ENCODE peak calls at places on chromosomes 13 and 19, in nine cellular contexts. One of them, this sample, is unnamed.
A peak's percentile ranks its signal among the peaks of the same experiment; 100 is the strongest.

GRCh38 chr19:35457173-35457572 is 9.1 kb downstream of the FFAR2 start:
- DNase-seq in astrocyte of the hippocampus: no peak
- DNase-seq in effector memory CD8-positive, alpha-beta T cell: no peak
- DNase-seq in HTR-8/SVneo: no peak
- DNase-seq in LNCaP clone FGC: no peak
- DNase-seq in stimulated activated CD8-positive, alpha-beta memory T cell treated with anti-CD3 and anti-CD28 coated beads, Interleukin-7, amount 100 ng/mL, for 4 hours: no peak
- DNase-seq in DMS153: no peak
- DNase-seq in CD8-positive, alpha-beta memory T cell: no peak
- DNase-seq in germinal center: peak; percentile 41
- DNase-seq in this sample: no peak

GRCh38 chr13:98813993-98814392 is 61.5 kb upstream of the SLC15A1 start:
- DNase-seq in astrocyte of the hippocampus: no peak
- DNase-seq in effector memory CD8-positive, alpha-beta T cell: no peak
- DNase-seq in HTR-8/SVneo: no peak
- DNase-seq in LNCaP clone FGC: no peak
- DNase-seq in stimulated activated CD8-positive, alpha-beta memory T cell treated with anti-CD3 and anti-CD28 coated beads, Interleukin-7, amount 100 ng/mL, for 4 hours: no peak
- DNase-seq in DMS153: no peak
- DNase-seq in CD8-positive, alpha-beta memory T cell: no peak
- DNase-seq in germinal center: no peak
- DNase-seq in this sample: no peak

GRCh38 chr13:52048516-52048915 is 24.0 kb downstream of the UTP14C start:
- DNase-seq in astrocyte of the hippocampus: peak; percentile 41
- DNase-seq in effector memory CD8-positive, alpha-beta T cell: no peak
- DNase-seq in HTR-8/SVneo: no peak
- DNase-seq in LNCaP clone FGC: no peak
- DNase-seq in stimulated activated CD8-positive, alpha-beta memory T cell treated with anti-CD3 and anti-CD28 coated beads, Interleukin-7, amount 100 ng/mL, for 4 hours: no peak
- DNase-seq in DMS153: no peak
- DNase-seq in CD8-positive, alpha-beta memory T cell: no peak
- DNase-seq in germinal center: no peak
- DNase-seq in this sample: no peak

GRCh38 chr13:94020833-94021232 is 458.6 kb downstream of the DCT start:
- DNase-seq in astrocyte of the hippocampus: no peak
- DNase-seq in effector memory CD8-positive, alpha-beta T cell: no peak
- DNase-seq in HTR-8/SVneo: no peak
- DNase-seq in LNCaP clone FGC: no peak
- DNase-seq in stimulated activated CD8-positive, alpha-beta memory T cell treated with anti-CD3 and anti-CD28 coated beads, Interleukin-7, amount 100 ng/mL, for 4 hours: no peak
- DNase-seq in DMS153: no peak
- DNase-seq in CD8-positive, alpha-beta memory T cell: no peak
- DNase-seq in germinal center: no peak
- DNase-seq in this sample: no peak

GRCh38 chr19:289651-290538 is 1.3 kb downstream of the PLPP2 start:
- DNase-seq in astrocyte of the hippocampus: peak; percentile 74
- DNase-seq in effector memory CD8-positive, alpha-beta T cell: peak; percentile 33
- DNase-seq in HTR-8/SVneo: no peak
- DNase-seq in LNCaP clone FGC: peak; percentile 70
- DNase-seq in stimulated activated CD8-positive, alpha-beta memory T cell treated with anti-CD3 and anti-CD28 coated beads, Interleukin-7, amount 100 ng/mL, for 4 hours: peak; percentile 25
- DNase-seq in DMS153: peak; percentile 88
- DNase-seq in CD8-positive, alpha-beta memory T cell: peak; percentile 57
- DNase-seq in germinal center: peak; percentile 42
- DNase-seq in this sample: no peak

GRCh38 chr19:47719047-47719885 is 6.0 kb downstream of the EHD2 start:
- DNase-seq in astrocyte of the hippocampus: peak; percentile 95
- DNase-seq in effector memory CD8-positive, alpha-beta T cell: no peak
- DNase-seq in HTR-8/SVneo: peak; percentile 86
- DNase-seq in LNCaP clone FGC: no peak
- DNase-seq in stimulated activated CD8-positive, alpha-beta memory T cell treated with anti-CD3 and anti-CD28 coated beads, Interleukin-7, amount 100 ng/mL, for 4 hours: no peak
- DNase-seq in DMS153: no peak
- DNase-seq in CD8-positive, alpha-beta memory T cell: no peak
- DNase-seq in germinal center: no peak
- DNase-seq in this sample: peak; percentile 96

GRCh38 chr13:94178625-94179244 is 300.7 kb downstream of the DCT start:
- DNase-seq in astrocyte of the hippocampus: no peak
- DNase-seq in effector memory CD8-positive, alpha-beta T cell: no peak
- DNase-seq in HTR-8/SVneo: no peak
- DNase-seq in LNCaP clone FGC: peak; percentile 58
- DNase-seq in stimulated activated CD8-positive, alpha-beta memory T cell treated with anti-CD3 and anti-CD28 coated beads, Interleukin-7, amount 100 ng/mL, for 4 hours: no peak
- DNase-seq in DMS153: peak; percentile 67
- DNase-seq in CD8-positive, alpha-beta memory T cell: no peak
- DNase-seq in germinal center: no peak
- DNase-seq in this sample: no peak

GRCh38 chr19:16066611-16067104 is 9.6 kb upstream of the TPM4 start:
- DNase-seq in astrocyte of the hippocampus: no peak
- DNase-seq in effector memory CD8-positive, alpha-beta T cell: no peak
- DNase-seq in HTR-8/SVneo: no peak
- DNase-seq in LNCaP clone FGC: no peak
- DNase-seq in stimulated activated CD8-positive, alpha-beta memory T cell treated with anti-CD3 and anti-CD28 coated beads, Interleukin-7, amount 100 ng/mL, for 4 hours: no peak
- DNase-seq in DMS153: no peak
- DNase-seq in CD8-positive, alpha-beta memory T cell: peak; percentile 20
- DNase-seq in germinal center: peak; percentile 50
- DNase-seq in this sample: no peak

GRCh38 chr13:48570225-48570828 is 37.4 kb upstream of the RCBTB2 start:
- DNase-seq in astrocyte of the hippocampus: no peak
- DNase-seq in effector memory CD8-positive, alpha-beta T cell: no peak
- DNase-seq in HTR-8/SVneo: no peak
- DNase-seq in LNCaP clone FGC: no peak
- DNase-seq in stimulated activated CD8-positive, alpha-beta memory T cell treated with anti-CD3 and anti-CD28 coated beads, Interleukin-7, amount 100 ng/mL, for 4 hours: no peak
- DNase-seq in DMS153: no peak
- DNase-seq in CD8-positive, alpha-beta memory T cell: no peak
- DNase-seq in germinal center: no peak
- DNase-seq in this sample: no peak

GRCh38 chr19:19213822-19214558 is 2.2 kb downstream of the NCAN start:
- DNase-seq in astrocyte of the hippocampus: no peak
- DNase-seq in effector memory CD8-positive, alpha-beta T cell: no peak
- DNase-seq in HTR-8/SVneo: no peak
- DNase-seq in LNCaP clone FGC: no peak
- DNase-seq in stimulated activated CD8-positive, alpha-beta memory T cell treated with anti-CD3 and anti-CD28 coated beads, Interleukin-7, amount 100 ng/mL, for 4 hours: no peak
- DNase-seq in DMS153: no peak
- DNase-seq in CD8-positive, alpha-beta memory T cell: no peak
- DNase-seq in germinal center: no peak
- DNase-seq in this sample: peak; percentile 88

GRCh38 chr19:55079400-55080038 is 3.9 kb downstream of the EPS8L1 start:
- DNase-seq in astrocyte of the hippocampus: no peak
- DNase-seq in effector memory CD8-positive, alpha-beta T cell: no peak
- DNase-seq in HTR-8/SVneo: no peak
- DNase-seq in LNCaP clone FGC: no peak
- DNase-seq in stimulated activated CD8-positive, alpha-beta memory T cell treated with anti-CD3 and anti-CD28 coated beads, Interleukin-7, amount 100 ng/mL, for 4 hours: no peak
- DNase-seq in DMS153: no peak
- DNase-seq in CD8-positive, alpha-beta memory T cell: no peak
- DNase-seq in germinal center: no peak
- DNase-seq in this sample: no peak

GRCh38 chr19:41425174-41426115 is 1.7 kb downstream of the B3GNT8 start:
- DNase-seq in astrocyte of the hippocampus: no peak
- DNase-seq in effector memory CD8-positive, alpha-beta T cell: no peak
- DNase-seq in HTR-8/SVneo: no peak
- DNase-seq in LNCaP clone FGC: no peak
- DNase-seq in stimulated activated CD8-positive, alpha-beta memory T cell treated with anti-CD3 and anti-CD28 coated beads, Interleukin-7, amount 100 ng/mL, for 4 hours: no peak
- DNase-seq in DMS153: no peak
- DNase-seq in CD8-positive, alpha-beta memory T cell: no peak
- DNase-seq in germinal center: no peak
- DNase-seq in this sample: no peak

GRCh38 chr13:79987323-79987722 is 353.6 kb downstream of the SPRY2 start:
- DNase-seq in astrocyte of the hippocampus: no peak
- DNase-seq in effector memory CD8-positive, alpha-beta T cell: no peak
- DNase-seq in HTR-8/SVneo: no peak
- DNase-seq in LNCaP clone FGC: no peak
- DNase-seq in stimulated activated CD8-positive, alpha-beta memory T cell treated with anti-CD3 and anti-CD28 coated beads, Interleukin-7, amount 100 ng/mL, for 4 hours: no peak
- DNase-seq in DMS153: no peak
- DNase-seq in CD8-positive, alpha-beta memory T cell: no peak
- DNase-seq in germinal center: no peak
- DNase-seq in this sample: no peak

GRCh38 chr13:112997188-112998135 is 28.4 kb downstream of the MCF2L start:
- DNase-seq in astrocyte of the hippocampus: no peak
- DNase-seq in effector memory CD8-positive, alpha-beta T cell: no peak
- DNase-seq in HTR-8/SVneo: no peak
- DNase-seq in LNCaP clone FGC: peak; percentile 36
- DNase-seq in stimulated activated CD8-positive, alpha-beta memory T cell treated with anti-CD3 and anti-CD28 coated beads, Interleukin-7, amount 100 ng/mL, for 4 hours: no peak
- DNase-seq in DMS153: no peak
- DNase-seq in CD8-positive, alpha-beta memory T cell: no peak
- DNase-seq in germinal center: no peak
- DNase-seq in this sample: no peak

GRCh38 chr19:1151917-1152601 is 22.0 kb downstream of the SBNO2 start:
- DNase-seq in astrocyte of the hippocampus: no peak
- DNase-seq in effector memory CD8-positive, alpha-beta T cell: no peak
- DNase-seq in HTR-8/SVneo: no peak
- DNase-seq in LNCaP clone FGC: no peak
- DNase-seq in stimulated activated CD8-positive, alpha-beta memory T cell treated with anti-CD3 and anti-CD28 coated beads, Interleukin-7, amount 100 ng/mL, for 4 hours: no peak
- DNase-seq in DMS153: no peak
- DNase-seq in CD8-positive, alpha-beta memory T cell: no peak
- DNase-seq in germinal center: no peak
- DNase-seq in this sample: no peak

GRCh38 chr19:13020002-13020414 is 24.7 kb downstream of the NFIX start:
- DNase-seq in astrocyte of the hippocampus: peak; percentile 62
- DNase-seq in effector memory CD8-positive, alpha-beta T cell: no peak
- DNase-seq in HTR-8/SVneo: no peak
- DNase-seq in LNCaP clone FGC: no peak
- DNase-seq in stimulated activated CD8-positive, alpha-beta memory T cell treated with anti-CD3 and anti-CD28 coated beads, Interleukin-7, amount 100 ng/mL, for 4 hours: no peak
- DNase-seq in DMS153: no peak
- DNase-seq in CD8-positive, alpha-beta memory T cell: no peak
- DNase-seq in germinal center: no peak
- DNase-seq in this sample: no peak